ENCODE peak calls at places on chromosomes 1 and 21, in four cellular contexts. One of them, this sample, is unnamed.

GRCh38 chr1:78005755-78006154 is 1.0 kb downstream of the DNAJB4 start:
- DNase-seq in brain microvascular endothelial cell: peak
- DNase-seq in psoas muscle: no peak
- DNase-seq in heart left ventricle: no peak
- DNase-seq in this sample: peak

GRCh38 chr1:207612762-207613161 is 32.2 kb upstream of the CR1L start:
- DNase-seq in psoas muscle: no peak
- DNase-seq in heart left ventricle: no peak
- DNase-seq in brain microvascular endothelial cell: no peak
- DNase-seq in this sample: no peak

GRCh38 chr1:244552336-244552735 is 91.3 kb downstream of the CATSPERE start:
- DNase-seq in psoas muscle: no peak
- DNase-seq in heart left ventricle: no peak
- DNase-seq in brain microvascular endothelial cell: no peak
- DNase-seq in this sample: no peak

GRCh38 chr1:4084896-4085295 is 184.8 kb upstream of the C1orf174 start:
- DNase-seq in heart left ventricle: no peak
- DNase-seq in brain microvascular endothelial cell: no peak
- DNase-seq in psoas muscle: no peak
- DNase-seq in this sample: no peak

GRCh38 chr1:183593356-183593755 is 3.1 kb upstream of the NCF2 start:
- DNase-seq in heart left ventricle: no peak
- DNase-seq in psoas muscle: no peak
- DNase-seq in brain microvascular endothelial cell: no peak
- DNase-seq in this sample: no peak

GRCh38 chr1:145963218-145964019 is 956 bp downstream of the ANKRD34A start:
- DNase-seq in heart left ventricle: no peak
- DNase-seq in psoas muscle: no peak
- DNase-seq in brain microvascular endothelial cell: no peak
- DNase-seq in this sample: no peak

GRCh38 chr1:112881742-112882127 is 74.3 kb downstream of the SLC16A1 start:
- DNase-seq in psoas muscle: no peak
- DNase-seq in heart left ventricle: no peak
- DNase-seq in brain microvascular endothelial cell: no peak
- DNase-seq in this sample: no peak

GRCh38 chr1:219812491-219813221 is 115.7 kb downstream of the SLC30A10 start:
- DNase-seq in heart left ventricle: peak
- DNase-seq in brain microvascular endothelial cell: peak
- DNase-seq in psoas muscle: no peak
- DNase-seq in this sample: peak

GRCh38 chr1:111833334-111833733 is 77.6 kb downstream of the DDX20 start:
- DNase-seq in brain microvascular endothelial cell: peak
- DNase-seq in psoas muscle: no peak
- DNase-seq in heart left ventricle: no peak
- DNase-seq in this sample: no peak

GRCh38 chr1:207134550-207134949 is 30.5 kb downstream of the C4BPA start:
- DNase-seq in heart left ventricle: no peak
- DNase-seq in brain microvascular endothelial cell: no peak
- DNase-seq in psoas muscle: no peak
- DNase-seq in this sample: no peak

GRCh38 chr1:228012555-228012954 is 5.8 kb downstream of the WNT3A start:
- DNase-seq in heart left ventricle: no peak
- DNase-seq in psoas muscle: no peak
- DNase-seq in brain microvascular endothelial cell: no peak
- DNase-seq in this sample: peak

GRCh38 chr21:33924079-33924765 is 8.6 kb upstream of the ATP5PO start:
- DNase-seq in heart left ventricle: peak
- DNase-seq in psoas muscle: peak
- DNase-seq in brain microvascular endothelial cell: peak
- DNase-seq in this sample: peak

GRCh38 chr1:158019177-158019868 is 25.9 kb downstream of the KIRREL1 start:
- DNase-seq in psoas muscle: peak
- DNase-seq in brain microvascular endothelial cell: peak
- DNase-seq in heart left ventricle: peak
- DNase-seq in this sample: peak

GRCh38 chr1:240312872-240313271 is 221.2 kb downstream of the FMN2 start:
- DNase-seq in psoas muscle: no peak
- DNase-seq in heart left ventricle: no peak
- DNase-seq in brain microvascular endothelial cell: peak
- DNase-seq in this sample: no peak

GRCh38 chr1:213783273-213783672 is 204.5 kb upstream of the PROX1 start:
- DNase-seq in psoas muscle: no peak
- DNase-seq in brain microvascular endothelial cell: no peak
- DNase-seq in heart left ventricle: no peak
- DNase-seq in this sample: no peak

GRCh38 chr1:153799016-153799415 is 23.8 kb downstream of the SLC27A3 start:
- DNase-seq in brain microvascular endothelial cell: no peak
- DNase-seq in psoas muscle: no peak
- DNase-seq in heart left ventricle: no peak
- DNase-seq in this sample: peak

GRCh38 chr1:112849425-112849966 is 106.5 kb downstream of the SLC16A1 start:
- DNase-seq in psoas muscle: no peak
- DNase-seq in brain microvascular endothelial cell: peak
- DNase-seq in heart left ventricle: peak
- DNase-seq in this sample: peak

GRCh38 chr1:66182551-66183178 is 351.3 kb upstream of the SGIP1 start:
- DNase-seq in psoas muscle: no peak
- DNase-seq in heart left ventricle: peak
- DNase-seq in brain microvascular endothelial cell: peak
- DNase-seq in this sample: no peak

GRCh38 chr1:14600405-14601150 is 2.1 kb downstream of the KAZN start:
- DNase-seq in brain microvascular endothelial cell: no peak
- DNase-seq in heart left ventricle: no peak
- DNase-seq in psoas muscle: no peak
- DNase-seq in this sample: no peak

GRCh38 chr1:98897479-98897878 is 107.2 kb downstream of the PLPPR5 start:
- DNase-seq in brain microvascular endothelial cell: no peak
- DNase-seq in heart left ventricle: no peak
- DNase-seq in psoas muscle: no peak
- DNase-seq in this sample: no peak

GRCh38 chr1:243420968-243421675 is 165.3 kb downstream of the SDCCAG8 start:
- DNase-seq in psoas muscle: no peak
- DNase-seq in brain microvascular endothelial cell: no peak
- DNase-seq in heart left ventricle: no peak
- DNase-seq in this sample: no peak

GRCh38 chr1:99548924-99549605 is 96.8 kb upstream of the PALMD start:
- DNase-seq in psoas muscle: no peak
- DNase-seq in brain microvascular endothelial cell: peak
- DNase-seq in heart left ventricle: peak
- DNase-seq in this sample: peak

GRCh38 chr1:83822206-83822605 is 176.7 kb downstream of the TTLL7 start:
- DNase-seq in psoas muscle: no peak
- DNase-seq in brain microvascular endothelial cell: peak
- DNase-seq in heart left ventricle: no peak
- DNase-seq in this sample: no peak

GRCh38 chr1:56437959-56438358 is 141.4 kb downstream of the PLPP3 start:
- DNase-seq in psoas muscle: no peak
- DNase-seq in brain microvascular endothelial cell: no peak
- DNase-seq in heart left ventricle: no peak
- DNase-seq in this sample: no peak

GRCh38 chr1:174894087-174894768 is 105.5 kb upstream of the CACYBP start:
- DNase-seq in heart left ventricle: no peak
- DNase-seq in brain microvascular endothelial cell: no peak
- DNase-seq in psoas muscle: no peak
- DNase-seq in this sample: no peak

GRCh38 chr21:44555200-44555875 is 3.3 kb downstream of the KRTAP10-3 start:
- DNase-seq in psoas muscle: no peak
- DNase-seq in heart left ventricle: no peak
- DNase-seq in brain microvascular endothelial cell: no peak
- DNase-seq in this sample: no peak

GRCh38 chr1:209527993-209528392 is 55.5 kb upstream of the CAMK1G start:
- DNase-seq in brain microvascular endothelial cell: peak
- DNase-seq in psoas muscle: no peak
- DNase-seq in heart left ventricle: no peak
- DNase-seq in this sample: peak

GRCh38 chr1:45974541-45975269 is 157.7 kb downstream of the PIK3R3 start:
- DNase-seq in heart left ventricle: no peak
- DNase-seq in brain microvascular endothelial cell: no peak
- DNase-seq in psoas muscle: no peak
- DNase-seq in this sample: no peak

GRCh38 chr1:71026093-71026492 is 21.5 kb downstream of the PTGER3 start:
- DNase-seq in brain microvascular endothelial cell: no peak
- DNase-seq in heart left ventricle: no peak
- DNase-seq in psoas muscle: no peak
- DNase-seq in this sample: no peak

GRCh38 chr1:12402159-12402673 is 172.4 kb downstream of the VPS13D start:
- DNase-seq in psoas muscle: no peak
- DNase-seq in brain microvascular endothelial cell: no peak
- DNase-seq in heart left ventricle: no peak
- DNase-seq in this sample: no peak

GRCh38 chr1:28067523-28068090 is 20.8 kb downstream of the EYA3 start:
- DNase-seq in heart left ventricle: no peak
- DNase-seq in psoas muscle: no peak
- DNase-seq in brain microvascular endothelial cell: no peak
- DNase-seq in this sample: no peak

GRCh38 chr1:206955476-206956312 is 9.4 kb upstream of the PIGR start:
- DNase-seq in heart left ventricle: no peak
- DNase-seq in psoas muscle: no peak
- DNase-seq in brain microvascular endothelial cell: no peak
- DNase-seq in this sample: no peak

DNA sequence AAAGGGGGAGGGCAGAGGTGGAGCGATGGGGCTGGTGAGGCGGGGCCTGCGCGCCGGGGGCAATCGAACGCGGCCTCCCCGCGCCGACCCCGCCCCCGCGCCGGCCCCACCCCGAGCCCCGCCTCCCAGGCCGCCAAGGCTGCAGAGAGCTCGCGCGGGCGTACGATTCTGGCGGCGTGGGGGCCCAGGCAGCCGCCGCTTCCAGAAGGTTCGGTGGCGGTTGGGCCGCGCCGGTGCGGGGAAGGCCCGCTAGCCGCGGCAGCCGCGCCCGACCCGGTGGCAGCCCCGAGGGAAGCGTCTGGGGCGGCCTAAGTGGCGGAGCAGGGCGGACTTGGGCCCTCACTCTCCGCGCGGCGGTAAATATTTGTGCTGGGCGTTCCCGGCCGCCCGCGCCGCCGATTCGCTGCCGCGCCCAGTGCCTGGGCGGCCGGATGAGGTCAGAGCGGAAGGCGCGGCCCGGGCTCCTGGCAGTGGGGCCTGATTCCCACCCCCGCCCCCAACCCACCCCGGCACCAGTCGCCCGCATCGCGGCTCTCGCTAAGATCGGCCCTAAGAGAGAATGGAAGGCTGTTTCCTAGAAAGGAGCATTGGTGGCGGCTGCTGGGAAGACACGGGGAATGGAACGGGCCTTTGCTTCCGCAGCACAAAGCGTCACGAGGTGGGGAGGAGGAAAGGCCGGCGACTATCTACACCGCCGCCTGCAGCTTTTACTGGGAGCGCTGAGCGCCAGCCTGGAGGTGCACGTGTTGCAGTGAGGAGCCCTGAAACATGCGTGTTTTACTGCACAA is at the start of gene ACOT7:
- DNase-seq in psoas muscle: peak
- DNase-seq in brain microvascular endothelial cell: peak
- DNase-seq in heart left ventricle: peak
- DNase-seq in this sample: peak
- TF ChIP-seq CTCF in psoas muscle: no peak
- TF ChIP-seq CTCF in brain microvascular endothelial cell: peak
- TF ChIP-seq CTCF in heart left ventricle: no peak
- TF ChIP-seq CTCF in this sample: no peak

DNA sequence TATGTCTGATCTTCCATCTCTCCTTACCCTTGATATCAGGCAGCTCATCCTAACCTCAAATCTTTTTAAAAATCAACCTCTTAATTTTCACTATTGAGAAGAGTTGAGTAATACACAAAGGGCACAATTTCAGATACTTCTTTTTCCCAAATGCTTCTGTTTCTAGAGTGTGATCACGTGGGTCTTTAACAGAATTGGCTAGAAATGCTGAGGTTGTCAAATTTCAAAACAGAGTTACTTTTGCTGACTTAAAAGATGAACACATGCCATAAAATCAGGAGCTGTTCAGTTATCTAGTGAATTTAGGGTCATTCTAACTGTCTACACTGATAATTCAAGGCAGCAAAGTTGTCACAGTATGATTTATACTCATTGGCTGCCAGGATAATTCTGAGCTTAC is 63.6 kb upstream of the NGF start:
- DNase-seq in heart left ventricle: no peak
- DNase-seq in psoas muscle: no peak
- DNase-seq in brain microvascular endothelial cell: no peak
- DNase-seq in this sample: no peak
- H3K27ac ChIP-seq in heart left ventricle: no peak
- H3K27ac ChIP-seq in psoas muscle: no peak
- H3K27ac ChIP-seq in brain microvascular endothelial cell: no peak
- H3K27ac ChIP-seq in this sample: no peak

GRCh38 chr1:179353546-179353945 is 12.2 kb upstream of the AXDND1 start:
- DNase-seq in brain microvascular endothelial cell: peak
- DNase-seq in heart left ventricle: peak
- DNase-seq in psoas muscle: no peak
- DNase-seq in this sample: peak
- TF ChIP-seq CTCF in brain microvascular endothelial cell: no peak
- TF ChIP-seq CTCF in heart left ventricle: no peak
- TF ChIP-seq CTCF in psoas muscle: no peak
- TF ChIP-seq CTCF in this sample: no peak

GRCh38 chr1:234970731-234971476 is 157.7 kb downstream of the TOMM20 start:
- DNase-seq in psoas muscle: peak
- DNase-seq in heart left ventricle: peak
- DNase-seq in brain microvascular endothelial cell: peak
- DNase-seq in this sample: peak
- H3K27ac ChIP-seq in psoas muscle: peak
- H3K27ac ChIP-seq in heart left ventricle: peak
- H3K27ac ChIP-seq in brain microvascular endothelial cell: peak
- H3K27ac ChIP-seq in this sample: peak

GRCh38 chr1:204961765-204962419 is 81.1 kb upstream of the CNTN2 start:
- DNase-seq in heart left ventricle: peak
- DNase-seq in psoas muscle: no peak
- DNase-seq in brain microvascular endothelial cell: no peak
- DNase-seq in this sample: no peak
- TF ChIP-seq CTCF in heart left ventricle: no peak
- TF ChIP-seq CTCF in psoas muscle: no peak
- TF ChIP-seq CTCF in brain microvascular endothelial cell: no peak
- TF ChIP-seq CTCF in this sample: no peak

GRCh38 chr21:46461909-46462308 is 3.2 kb downstream of the DIP2A start:
- DNase-seq in heart left ventricle: no peak
- DNase-seq in brain microvascular endothelial cell: no peak
- DNase-seq in psoas muscle: no peak
- DNase-seq in this sample: no peak
- H3K27ac ChIP-seq in heart left ventricle: no peak
- H3K27ac ChIP-seq in brain microvascular endothelial cell: no peak
- H3K27ac ChIP-seq in psoas muscle: peak
- H3K27ac ChIP-seq in this sample: no peak

This sample was measured in testis.